ENCODE peak calls at places on chromosomes 6 and 20, in seven cellular contexts. I is activated T-helper 1 cell treated with anti-CD3 and anti-CD28 coated beads, Interleukin-2, amount 50 U/mL, for 16 hours; A is progenitor cell of endocrine pancreas; F is posterior cingulate gyrus; X is NCI-H146; D is LoVo; M is nephron progenitor cell. B is an unnamed sample.
A peak's percentile ranks its signal among the peaks of the same experiment; 100 is the strongest.

GRCh38 chr6:8839626-8840025 is 404.3 kb upstream of the SLC35B3 start:
- DNase-seq in A (no peak), M (no peak), D (no peak), X (no peak), F (no peak), I (no peak), B (no peak)

GRCh38 chr6:6593876-6594275 is 5.4 kb downstream of the LY86 start:
- DNase-seq in F (no peak), I (no peak), D (no peak), X (no peak), A (no peak), M (no peak), B (no peak)

GRCh38 chr20:32535316-32535952 is 49.7 kb downstream of the NOL4L start:
- DNase-seq in X (peak; percentile 89), M (no peak), F (no peak), A (no peak), D (no peak), I (no peak), B (no peak)

GRCh38 chr6:168542301-168542700 is 101.3 kb downstream of the SMOC2 start:
- DNase-seq in M (no peak), I (no peak), F (no peak), D (no peak), X (no peak), A (no peak), B (no peak)

GRCh38 chr6:45966340-45966739 is 49.3 kb downstream of the CLIC5 start:
- DNase-seq in F (no peak), M (no peak), X (no peak), D (no peak), A (no peak), I (no peak), B (no peak)

GRCh38 chr20:15922556-15922955 is 650.7 kb downstream of the KIF16B start:
- DNase-seq in M (no peak), A (no peak), I (no peak), X (no peak), D (no peak), F (no peak), B (no peak)

GRCh38 chr6:45586216-45587171 is 208.8 kb upstream of the SUPT3H start:
- DNase-seq in F (no peak), A (no peak), M (no peak), D (peak; percentile 73), X (no peak), I (peak; percentile 21), B (no peak)

GRCh38 chr6:7479801-7480266 is 61.6 kb upstream of the DSP start:
- DNase-seq in M (no peak), F (no peak), I (no peak), D (peak; percentile 92), A (no peak), X (no peak), B (no peak)

GRCh38 chr20:40991181-40991889 is 37.3 kb upstream of the TOP1 start:
- DNase-seq in M (no peak), I (no peak), D (no peak), X (no peak), F (no peak), A (no peak), B (no peak)

GRCh38 chr6:118325220-118325860 is 222.8 kb upstream of the PLN start:
- DNase-seq in F (no peak), I (no peak), M (no peak), D (no peak), X (no peak), A (no peak), B (no peak)

GRCh38 chr6:3194535-3195376 is 32.7 kb downstream of the TUBB2B start:
- DNase-seq in X (peak; percentile 78), D (no peak), I (no peak), A (no peak), F (no peak), M (no peak), B (no peak)

GRCh38 chr6:154638369-154638768 is 94.8 kb upstream of the SCAF8 start:
- DNase-seq in M (no peak), I (no peak), F (no peak), X (no peak), A (no peak), D (no peak), B (no peak)

GRCh38 chr6:39130691-39131090 is 15.7 kb upstream of the SAYSD1 start:
- DNase-seq in M (no peak), X (no peak), D (no peak), I (no peak), F (no peak), A (no peak), B (no peak)

GRCh38 chr6:105259912-105260889 is 80.4 kb upstream of the POPDC3 start:
- DNase-seq in A (no peak), M (no peak), D (no peak), X (peak; percentile 79), I (no peak), F (no peak), B (no peak)

GRCh38 chr20:29301624-29302259 is 1955.7 kb upstream of the DEFB115 start:
- DNase-seq in I (no peak), F (no peak), X (no peak), D (no peak), M (no peak), A (no peak), B (no peak)

GRCh38 chr6:146968041-146968760 is 236.0 kb upstream of the STXBP5 start:
- DNase-seq in D (peak; percentile 18), A (no peak), M (no peak), I (no peak), F (no peak), X (no peak), B (no peak)

GRCh38 chr20:57076202-57076651 is 190.2 kb downstream of the BMP7 start:
- DNase-seq in F (no peak), D (peak; percentile 25), A (no peak), I (no peak), M (no peak), X (no peak), B (no peak)

GRCh38 chr6:32111424-32112066 is 2.4 kb upstream of the TNXB start:
- DNase-seq in F (no peak), X (no peak), A (no peak), D (no peak), I (no peak), M (no peak), B (no peak)

B was measured in type B pancreatic cell.